ENCODE peak calls at places on chromosome 10, in six cellular contexts. E, Z, K, B, F and U are unnamed samples.

GRCh38 chr10:97042081-97042480 is 143.7 kb downstream of the SLIT1 start:
- DNase-seq in E (no peak), F (no peak), Z (no peak), B (no peak), K (no peak), U (no peak)

GRCh38 chr10:110815354-110816004 is 56.2 kb upstream of the PDCD4 start:
- DNase-seq in F (no peak), Z (no peak), E (no peak), K (no peak), B (no peak), U (peak; percentile 55)

GRCh38 chr10:78830062-78830974 is 238.4 kb upstream of the ZMIZ1 start:
- DNase-seq in B (no peak), Z (peak; percentile 51), F (peak; percentile 23), E (peak; percentile 28), K (peak; percentile 11), U (no peak)

GRCh38 chr10:127441350-127442219 is 107.5 kb upstream of the NPS start:
- DNase-seq in K (no peak), E (peak; percentile 49), F (no peak), Z (no peak), B (peak; percentile 9), U (no peak)

GRCh38 chr10:34194259-34194658 is 620.8 kb downstream of the PARD3 start:
- DNase-seq in F (no peak), E (no peak), B (no peak), Z (peak; percentile 68), K (peak; percentile 55), U (no peak)

GRCh38 chr10:132282667-132283603 is 24.8 kb downstream of the STK32C start:
- DNase-seq in F (no peak), Z (no peak), E (no peak), K (no peak), B (peak; percentile 36), U (no peak)

GRCh38 chr10:73641272-73642060 is at the start of gene MYOZ1:
- DNase-seq in F (no peak), E (no peak), Z (no peak), B (no peak), K (no peak), U (no peak)

GRCh38 chr10:100979821-100980272 is 7.5 kb downstream of the MRPL43 start:
- DNase-seq in K (no peak), B (no peak), Z (no peak), E (no peak), F (no peak), U (no peak)

GRCh38 chr10:86083664-86084175 is 282.9 kb downstream of the GRID1 start:
- DNase-seq in Z (no peak), E (no peak), B (no peak), F (no peak), K (no peak), U (no peak)

GRCh38 chr10:104297697-104298660 is 29.0 kb downstream of the GSTO2 start:
- DNase-seq in Z (no peak), B (peak; percentile 69), E (no peak), K (no peak), F (no peak), U (no peak)

GRCh38 chr10:100014129-100014762 is 4.5 kb upstream of the DNMBP start:
- DNase-seq in E (no peak), K (no peak), B (no peak), F (no peak), Z (no peak), U (peak; percentile 67)

GRCh38 chr10:31759124-31759798 is 169.4 kb downstream of the ARHGAP12 start:
- DNase-seq in K (no peak), F (peak; percentile 28), B (peak; percentile 74), E (no peak), Z (peak; percentile 65), U (peak; percentile 55)

GRCh38 chr10:62384057-62384446 is 9.9 kb downstream of the ZNF365 start:
- DNase-seq in B (no peak), F (peak; percentile 62), K (peak; percentile 33), E (peak; percentile 69), Z (peak; percentile 76), U (no peak)

GRCh38 chr10:12502526-12503274 is 153.4 kb downstream of the CAMK1D start:
- DNase-seq in K (no peak), E (no peak), F (no peak), Z (no peak), B (no peak), U (no peak)

GRCh38 chr10:122143238-122143841 is 127.8 kb upstream of the BTBD16 start:
- DNase-seq in F (peak; percentile 36), K (no peak), E (no peak), Z (no peak), B (no peak), U (no peak)

GRCh38 chr10:27022048-27022447 is 78.2 kb downstream of the ANKRD26 start:
- DNase-seq in F (no peak), Z (no peak), K (no peak), B (no peak), E (no peak), U (no peak)

GRCh38 chr10:132281915-132282666 is 25.7 kb downstream of the STK32C start:
- DNase-seq in E (no peak), B (peak; percentile 66), Z (no peak), F (no peak), K (no peak), U (no peak)

GRCh38 chr10:61701055-61701705 is 38.5 kb downstream of the CABCOCO1 start:
- DNase-seq in B (no peak), F (no peak), E (no peak), K (no peak), Z (peak; percentile 30), U (no peak)

GRCh38 chr10:50567384-50567783 is 56.4 kb downstream of the SGMS1 start:
- DNase-seq in Z (no peak), K (no peak), B (no peak), F (no peak), E (no peak), U (no peak)

GRCh38 chr10:100826661-100826982 is 81.2 kb downstream of the PAX2 start:
- DNase-seq in F (no peak), B (no peak), K (no peak), E (no peak), Z (no peak), U (no peak)

GRCh38 chr10:86250399-86250798 is 116.2 kb downstream of the GRID1 start:
- DNase-seq in Z (peak; percentile 1), K (no peak), E (no peak), B (no peak), F (no peak), U (no peak)

GRCh38 chr10:99799613-99800012 is 17.2 kb downstream of the ABCC2 start:
- DNase-seq in Z (no peak), E (no peak), K (no peak), B (no peak), F (no peak), U (no peak)

GRCh38 chr10:88966785-88967184 is 14.2 kb upstream of the ACTA2 start:
- DNase-seq in F (no peak), Z (peak; percentile 43), E (no peak), B (no peak), K (no peak), U (no peak)

GRCh38 chr10:34764347-34764991 is 50.6 kb downstream of the PARD3 start:
- DNase-seq in F (no peak), B (no peak), K (no peak), E (no peak), Z (no peak), U (no peak)

GRCh38 chr10:89478085-89478738 is 57.2 kb downstream of the SLC16A12 start:
- DNase-seq in K (no peak), Z (no peak), E (no peak), F (no peak), B (peak; percentile 11), U (peak; percentile 26)

GRCh38 chr10:58023341-58024073 is 244.2 kb downstream of the IPMK start:
- DNase-seq in K (peak; percentile 45), Z (peak; percentile 76), F (peak; percentile 70), E (peak; percentile 95), B (no peak), U (no peak)

GRCh38 chr10:118827466-118828155 is 72.8 kb upstream of the CACUL1 start:
- DNase-seq in F (no peak), Z (no peak), B (no peak), K (no peak), E (no peak), U (no peak)

GRCh38 chr10:5685764-5686240 is 1.2 kb downstream of the TASOR2 start:
- DNase-seq in F (peak; percentile 9), Z (no peak), K (no peak), E (no peak), B (peak; percentile 37), U (no peak)
- TF ChIP-seq CTCF in F (peak; percentile 44), Z (peak; percentile 24), K (no peak), E (no peak), B (no peak), U (peak; percentile 3)

GRCh38 chr10:20855398-20856038 is 41.6 kb downstream of the NEBL start:
- DNase-seq in F (peak; percentile 10), E (no peak), K (peak; percentile 1), B (peak; percentile 18), Z (peak; percentile 54), U (no peak)
- TF ChIP-seq CTCF in F (peak; percentile 57), E (peak; percentile 44), K (peak; percentile 53), B (peak; percentile 53), Z (peak; percentile 37), U (peak; percentile 28)

GRCh38 chr10:7526017-7526400 is 115.2 kb upstream of the SFMBT2 start:
- DNase-seq in E (no peak), Z (no peak), F (no peak), B (no peak), K (no peak), U (no peak)

GRCh38 chr10:7525314-7526016 is 114.6 kb upstream of the SFMBT2 start:
- DNase-seq in K (peak; percentile 39), B (peak; percentile 84), E (no peak), Z (peak; percentile 80), F (peak; percentile 66), U (peak; percentile 85)

GRCh38 chr10:7527468-7527867 is 116.6 kb upstream of the SFMBT2 start:
- DNase-seq in F (no peak), B (no peak), E (no peak), Z (no peak), K (no peak), U (no peak)

GRCh38 chr10:7532723-7533498 is 122.1 kb upstream of the SFMBT2 start:
- DNase-seq in B (no peak), Z (no peak), E (no peak), F (no peak), K (no peak), U (no peak)

GRCh38 chr10:7529638-7530037 is 118.8 kb upstream of the SFMBT2 start:
- DNase-seq in K (no peak), F (peak; percentile 13), Z (no peak), E (no peak), B (peak; percentile 32), U (no peak)
- TF ChIP-seq CTCF in K (no peak), F (no peak), Z (no peak), E (peak; percentile 39), B (no peak), U (no peak)

DNA sequence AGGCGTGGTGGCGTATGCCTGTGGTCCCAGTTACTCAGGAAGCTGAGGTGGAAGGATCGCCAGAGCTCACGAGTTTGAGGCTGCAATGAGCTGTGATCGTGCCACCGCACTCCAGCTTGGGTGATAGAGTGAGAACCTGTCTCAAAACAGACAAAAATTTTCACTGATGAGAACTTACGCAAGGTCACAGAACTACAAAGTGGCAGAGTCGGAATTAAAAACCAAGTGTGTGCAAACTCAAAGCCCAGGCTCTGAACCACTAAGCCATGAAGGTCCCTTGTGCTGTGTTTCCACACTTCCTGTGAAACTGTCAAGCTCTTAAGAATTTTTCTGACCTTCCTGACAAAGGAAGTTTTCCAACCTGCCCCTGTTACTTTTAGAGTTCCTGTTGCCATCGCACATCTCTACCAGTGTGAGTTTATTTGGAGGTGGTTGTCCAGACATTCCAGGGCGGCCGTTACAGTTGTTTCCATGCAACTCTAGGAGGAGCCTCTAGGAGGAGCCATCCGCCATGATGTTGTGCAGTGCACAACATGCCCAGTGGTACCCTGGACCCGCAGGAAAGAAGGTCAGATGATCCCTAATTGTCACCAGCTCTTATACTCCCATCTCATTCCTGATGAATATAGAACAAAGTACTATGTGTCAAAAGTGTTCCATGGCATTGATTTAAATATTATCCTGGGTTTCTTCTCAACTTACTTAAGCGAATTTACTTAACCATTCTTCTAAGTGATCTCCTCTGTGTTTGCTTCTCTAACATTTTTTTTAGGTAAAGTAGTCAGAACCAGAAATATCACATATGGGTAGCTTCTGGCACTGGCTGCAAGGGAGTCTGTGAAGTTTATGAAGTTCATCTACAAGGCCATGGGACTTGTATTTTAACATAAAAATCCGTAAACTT is 49.0 kb upstream of the LYZL1 start:
- DNase-seq in K (no peak), B (peak; percentile 59), F (peak; percentile 13), Z (peak; percentile 23), E (no peak), U (peak; percentile 38)
- TF ChIP-seq CTCF in K (peak; percentile 51), B (peak; percentile 67), F (no peak), Z (peak; percentile 58), E (peak; percentile 59), U (peak; percentile 46)